ENCODE peak calls at places on chromosomes 16 and 17, in nine cellular contexts. V is epithelial cell of proximal tubule, R is iPS DF 6.9, S is cardiac fibroblast, G is GM23338, Y is esophagus squamous epithelium, D is thoracic aorta, U is GM12878, B is AG10803. H is an unnamed sample.

GRCh38 chr17:11332706-11333105 is 91.7 kb downstream of the SHISA6 start:
- DNase-seq in D (no peak), B (no peak), G (no peak), R (no peak), V (no peak), U (no peak), Y (no peak), S (no peak), H (no peak)

GRCh38 chr16:6012716-6013115 is 915.1 kb upstream of the EEF2KMT start:
- DNase-seq in Y (no peak), R (no peak), V (no peak), G (no peak), D (no peak), S (no peak), B (no peak), U (no peak), H (no peak)

GRCh38 chr17:19325542-19325941 is 37.0 kb downstream of the B9D1 start:
- DNase-seq in U (no peak), D (no peak), Y (no peak), V (no peak), G (no peak), R (no peak), S (no peak), B (no peak), H (no peak)

GRCh38 chr16:15983898-15984297 is 34.5 kb downstream of the ABCC1 start:
- DNase-seq in V (no peak), D (no peak), U (no peak), R (no peak), S (peak), B (no peak), G (no peak), Y (no peak), H (no peak)

GRCh38 chr17:17792551-17793377 is 44.0 kb downstream of the SREBF1 start:
- DNase-seq in V (no peak), Y (no peak), R (no peak), G (peak), S (peak), U (no peak), D (no peak), B (peak), H (no peak)

GRCh38 chr16:6081320-6081976 is 983.9 kb upstream of the EEF2KMT start:
- DNase-seq in U (no peak), V (no peak), G (peak), S (peak), B (no peak), Y (no peak), R (peak), D (no peak), H (no peak)

GRCh38 chr17:48131216-48131824 is 23.8 kb downstream of the SNX11 start:
- DNase-seq in G (peak), R (peak), S (peak), D (peak), V (no peak), Y (no peak), B (peak), U (no peak), H (peak)

GRCh38 chr16:87918866-87919680 is 17.3 kb downstream of the CA5A start:
- DNase-seq in G (no peak), U (no peak), V (no peak), R (no peak), D (no peak), B (peak), Y (no peak), S (peak), H (no peak)

GRCh38 chr17:16377804-16378400 is 3.0 kb upstream of the UBB start:
- DNase-seq in U (no peak), S (peak), D (no peak), Y (no peak), R (no peak), G (no peak), V (no peak), B (peak), H (no peak)

GRCh38 chr17:795276-795675 is 13.1 kb downstream of the MRM3 start:
- DNase-seq in G (no peak), U (no peak), V (no peak), B (no peak), D (no peak), R (no peak), Y (no peak), S (no peak), H (no peak)

GRCh38 chr16:23552171-23552570 is 5.0 kb downstream of the EARS2 start:
- DNase-seq in Y (no peak), S (no peak), G (no peak), R (no peak), D (no peak), B (no peak), V (no peak), U (no peak), H (no peak)

GRCh38 chr16:46882940-46883307 is 1.2 kb upstream of the GPT2 start:
- DNase-seq in R (no peak), Y (no peak), U (no peak), V (no peak), B (no peak), D (no peak), G (no peak), S (no peak), H (no peak)

GRCh38 chr16:57950382-57950781 is 20.5 kb downstream of the CNGB1 start:
- DNase-seq in G (no peak), U (no peak), Y (no peak), B (no peak), V (no peak), R (no peak), S (no peak), D (no peak), H (no peak)

GRCh38 chr16:67415872-67416793 is at the start of gene ZDHHC1:
- DNase-seq in U (no peak), D (no peak), B (peak), V (no peak), Y (no peak), R (no peak), G (peak), S (peak), H (no peak)

GRCh38 chr16:4498546-4499195 is 22.5 kb downstream of the HMOX2 start:
- DNase-seq in B (no peak), U (no peak), Y (no peak), V (peak), D (no peak), S (no peak), G (no peak), R (no peak), H (no peak)

GRCh38 chr16:30096862-30097563 is 1.0 kb upstream of the YPEL3 start:
- DNase-seq in B (no peak), Y (no peak), U (no peak), S (no peak), R (no peak), G (no peak), D (no peak), V (no peak), H (no peak)

GRCh38 chr16:50630394-50631020 is 50.6 kb downstream of the SNX20 start:
- DNase-seq in B (no peak), V (no peak), Y (no peak), R (no peak), S (no peak), D (no peak), U (no peak), G (no peak), H (no peak)

GRCh38 chr16:50626868-50627267 is 54.2 kb downstream of the SNX20 start:
- DNase-seq in S (no peak), V (no peak), D (no peak), R (no peak), U (no peak), G (no peak), B (no peak), Y (no peak), H (no peak)

GRCh38 chr16:50629334-50629733 is 51.8 kb downstream of the SNX20 start:
- DNase-seq in B (no peak), V (no peak), Y (no peak), U (no peak), R (no peak), S (no peak), D (no peak), G (no peak), H (no peak)

GRCh38 chr16:50627419-50627818 is 53.7 kb downstream of the SNX20 start:
- DNase-seq in G (peak), V (no peak), U (no peak), D (peak), B (peak), Y (no peak), R (no peak), S (no peak), H (no peak)

DNA sequence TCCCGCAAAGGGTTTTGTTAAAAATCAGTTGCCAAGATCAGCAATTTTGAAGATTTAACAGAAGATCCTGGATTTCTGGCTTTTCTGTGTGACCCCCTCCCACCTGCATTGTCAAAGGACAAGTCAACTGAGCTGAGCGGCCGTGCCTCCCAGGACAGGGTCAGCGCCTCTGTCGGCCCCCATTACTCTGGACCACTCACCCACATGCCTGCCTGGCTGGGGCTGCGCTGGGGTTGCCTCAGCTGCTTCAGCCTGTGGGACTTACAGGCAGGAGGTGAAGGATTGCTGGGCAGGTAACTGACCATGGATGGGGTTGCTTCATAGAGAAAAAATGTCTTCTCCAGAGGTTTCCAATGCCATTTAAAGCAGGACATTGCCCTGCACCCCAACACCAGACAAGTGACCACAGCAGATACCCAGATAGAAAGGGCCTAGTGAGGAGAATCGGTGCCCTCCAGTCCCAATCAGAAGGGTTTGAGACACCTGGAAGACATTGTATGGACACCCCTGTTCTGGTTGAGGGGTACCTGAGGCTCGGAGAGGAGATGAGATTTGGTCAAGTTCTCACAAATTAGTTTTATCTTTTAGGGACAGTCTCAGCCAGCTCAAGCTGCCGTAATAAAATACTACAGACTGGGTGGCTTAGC is 52.8 kb downstream of the SNX20 start:
- DNase-seq in B (no peak), V (no peak), S (no peak), R (no peak), D (no peak), U (no peak), Y (no peak), G (no peak), H (no peak)
- H3K4me3 ChIP-seq in B (no peak), V (no peak), S (no peak), R (no peak), D (no peak), U (no peak), Y (no peak), G (no peak), H (no peak)

GRCh38 chr17:40490289-40490853 is 11.1 kb downstream of the TNS4 start:
- DNase-seq in U (no peak), Y (no peak), S (peak), V (peak), D (no peak), R (no peak), B (peak), G (peak), H (no peak)
- H3K4me3 ChIP-seq in U (no peak), Y (no peak), S (no peak), V (no peak), D (no peak), R (no peak), B (no peak), G (peak), H (no peak)

GRCh38 chr16:78744099-78744498 is 644.6 kb downstream of the WWOX start:
- DNase-seq in V (no peak), Y (no peak), U (no peak), S (no peak), R (no peak), G (no peak), D (no peak), B (no peak), H (no peak)

GRCh38 chr16:78744796-78745464 is 645.5 kb downstream of the WWOX start:
- DNase-seq in R (no peak), G (no peak), B (no peak), S (no peak), V (no peak), U (no peak), Y (no peak), D (no peak), H (no peak)

GRCh38 chr16:78740269-78740668 is 640.8 kb downstream of the WWOX start:
- DNase-seq in B (no peak), D (no peak), S (no peak), G (no peak), V (no peak), Y (no peak), U (no peak), R (no peak), H (no peak)

GRCh38 chr16:78743556-78743955 is 644.1 kb downstream of the WWOX start:
- DNase-seq in S (no peak), G (no peak), B (no peak), U (no peak), D (no peak), Y (no peak), R (no peak), V (no peak), H (no peak)

GRCh38 chr16:78742501-78743283 is 643.2 kb downstream of the WWOX start:
- DNase-seq in S (no peak), R (no peak), B (no peak), D (no peak), Y (no peak), V (no peak), G (no peak), U (peak), H (peak)
- H3K4me3 ChIP-seq in S (no peak), R (no peak), B (no peak), D (peak), Y (peak), V (no peak), G (no peak), U (peak), H (peak)

DNA sequence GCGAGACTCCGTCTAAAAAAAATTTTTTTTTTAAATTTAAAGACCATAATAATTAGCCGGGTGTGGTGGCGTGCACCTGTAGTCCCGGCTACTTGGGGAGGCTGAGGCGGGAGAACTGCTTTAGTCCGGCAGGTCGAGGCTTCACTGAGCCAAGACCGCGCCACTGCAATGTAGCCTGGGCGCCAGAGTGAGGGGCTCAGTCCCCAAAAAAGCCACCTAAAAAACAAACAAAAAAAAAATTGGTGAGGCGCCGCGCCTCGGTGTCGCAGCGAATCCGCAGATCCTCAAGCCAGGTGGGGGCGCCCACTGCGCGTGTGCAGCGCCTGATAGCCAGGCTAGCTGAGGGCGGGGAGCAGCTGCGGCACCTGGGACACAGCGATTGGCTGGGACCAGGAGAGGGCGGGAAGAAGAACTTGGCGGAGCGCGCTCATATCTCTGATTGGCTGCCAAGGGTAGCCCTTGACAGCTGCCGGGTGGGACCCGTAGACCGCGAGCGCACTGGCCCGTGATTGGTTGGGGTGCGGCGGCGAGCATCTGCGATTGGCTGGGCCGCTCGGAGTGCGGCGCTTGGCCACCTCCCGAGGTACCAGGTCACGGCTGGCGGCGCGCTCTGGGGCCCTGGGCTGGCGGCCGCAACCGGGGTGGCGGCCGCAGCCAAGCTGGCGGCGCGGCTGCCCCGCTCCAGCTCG is 9.0 kb upstream of the CLDN9 start:
- DNase-seq in D (peak), R (no peak), B (peak), S (peak), G (peak), V (peak), U (peak), Y (peak), H (peak)
- H3K4me3 ChIP-seq in D (no peak), R (peak), B (no peak), S (no peak), G (no peak), V (peak), U (no peak), Y (peak), H (no peak)

GRCh38 chr17:77132411-77133086 is 8.2 kb upstream of the SEC14L1 start:
- DNase-seq in G (no peak), U (no peak), V (no peak), B (no peak), Y (no peak), S (no peak), D (no peak), R (no peak), H (no peak)
- H3K4me3 ChIP-seq in G (no peak), U (no peak), V (no peak), B (no peak), Y (no peak), S (no peak), D (no peak), R (no peak), H (no peak)

DNA sequence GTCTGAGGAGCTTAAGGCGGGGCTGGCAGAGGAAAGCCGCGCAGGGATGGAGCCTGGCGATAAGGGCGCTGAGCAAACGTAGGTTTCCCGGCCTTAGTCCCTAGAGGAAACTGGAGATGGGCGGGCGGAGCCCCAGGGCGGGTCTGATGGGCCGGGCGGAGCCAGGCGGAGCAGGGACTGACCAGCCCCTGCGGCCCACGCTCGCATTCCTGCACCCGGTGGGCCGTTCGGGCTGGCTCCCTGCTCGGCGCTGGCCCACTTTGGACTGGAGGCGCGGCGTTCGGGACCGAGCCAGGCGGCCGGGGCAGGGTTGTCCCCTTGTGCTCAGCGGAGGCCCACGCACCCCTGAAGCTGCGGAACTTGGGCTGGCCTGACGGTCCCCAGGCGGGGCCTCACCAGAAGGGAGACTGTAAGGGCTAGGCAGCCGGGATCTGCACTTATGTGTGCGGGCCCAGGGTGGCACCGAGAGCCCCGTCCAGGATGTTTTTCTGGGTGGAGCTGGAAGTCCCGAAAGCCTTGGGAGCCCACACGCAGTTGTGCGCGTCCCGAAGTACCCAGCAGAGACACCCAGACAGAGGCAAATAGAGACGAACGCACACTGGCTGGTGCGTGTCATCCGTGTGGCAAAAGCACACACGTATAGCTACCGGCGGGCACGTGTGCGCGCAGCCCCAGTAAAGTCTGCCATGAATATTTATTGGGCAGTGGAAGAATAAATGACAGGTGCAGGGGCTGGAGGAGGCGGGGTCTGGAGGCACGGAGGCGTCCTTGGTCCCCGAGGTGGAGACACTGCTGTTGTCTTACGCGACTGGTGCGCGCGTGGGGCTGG is 1.4 kb downstream of the PYDC1 start:
- DNase-seq in D (no peak), S (peak), R (peak), Y (no peak), V (no peak), G (peak), U (no peak), B (peak), H (no peak)
- H3K4me3 ChIP-seq in D (peak), S (peak), R (peak), Y (peak), V (peak), G (peak), U (peak), B (peak), H (no peak)

GRCh38 chr16:10569629-10570028 is 10.8 kb downstream of the EMP2 start:
- DNase-seq in Y (no peak), B (no peak), D (no peak), V (no peak), U (no peak), R (no peak), S (no peak), G (no peak), H (no peak)
- H3K4me3 ChIP-seq in Y (no peak), B (no peak), D (no peak), V (no peak), U (no peak), R (no peak), S (no peak), G (no peak), H (no peak)